ENCODE peak calls at places on chromosomes 7 and 10, in seven cellular contexts. Q is CD8-positive, alpha-beta T cell; Y is AG09309; D is H9; K is fibroblast of lung; Z is A549; M is thoracic aorta. B is an unnamed sample.

GRCh38 chr10:117342638-117343037 is 32.6 kb downstream of the PDZD8 start:
- DNase-seq in Y (peak), Q (no peak), K (peak), D (no peak), Z (no peak), M (no peak), B (peak)

GRCh38 chr10:120963053-120963533 is 111.9 kb downstream of the WDR11 start:
- DNase-seq in K (no peak), D (peak), Y (no peak), Z (no peak), Q (no peak), M (no peak), B (no peak)

GRCh38 chr7:1665721-1666250 is 4.3 kb upstream of the ELFN1 start:
- DNase-seq in Z (no peak), D (peak), Y (no peak), Q (no peak), M (no peak), K (peak), B (no peak)

GRCh38 chr10:101135151-101136006 is 4.3 kb downstream of the TLX1 start:
- DNase-seq in Q (no peak), M (no peak), K (no peak), Y (no peak), D (peak), Z (no peak), B (no peak)

GRCh38 chr10:78502208-78502943 is 468.7 kb downstream of the RPS24 start:
- DNase-seq in M (no peak), K (peak), Z (no peak), Q (no peak), Y (no peak), D (no peak), B (peak)

GRCh38 chr7:123305840-123306375 is 106.1 kb upstream of the SLC13A1 start:
- DNase-seq in M (no peak), Q (no peak), Y (no peak), K (no peak), Z (no peak), D (no peak), B (no peak)

GRCh38 chr10:19788075-19788686 is 28.1 kb upstream of the PLXDC2 start:
- DNase-seq in Q (no peak), D (no peak), Y (peak), Z (no peak), K (peak), M (no peak), B (peak)

GRCh38 chr7:101882595-101883564 is 65.5 kb downstream of the CUX1 start:
- DNase-seq in Z (peak), K (peak), Y (peak), Q (no peak), M (peak), D (no peak), B (peak)

GRCh38 chr10:62414359-62414758 is 40.2 kb downstream of the ZNF365 start:
- DNase-seq in K (no peak), Z (no peak), Q (no peak), Y (no peak), D (no peak), M (no peak), B (peak)

GRCh38 chr7:69105092-69105491 is 493.2 kb upstream of the AUTS2 start:
- DNase-seq in D (no peak), K (peak), Q (no peak), Z (no peak), Y (no peak), M (no peak), B (no peak)

GRCh38 chr7:155166108-155166507 is 96.0 kb downstream of the HTR5A start:
- DNase-seq in Y (no peak), Z (no peak), Q (no peak), D (no peak), M (no peak), K (no peak), B (no peak)

GRCh38 chr7:40965016-40965415 is 737.9 kb downstream of the INHBA start:
- DNase-seq in Z (no peak), D (no peak), K (no peak), Q (no peak), Y (no peak), M (no peak), B (no peak)

GRCh38 chr7:125425507-125425906 is 495.9 kb upstream of the POT1 start:
- DNase-seq in Y (no peak), D (no peak), M (no peak), K (no peak), Z (no peak), Q (no peak), B (no peak)

GRCh38 chr7:85796956-85797355 is 610.1 kb upstream of the SEMA3D start:
- DNase-seq in K (no peak), Z (no peak), Q (no peak), M (no peak), D (no peak), Y (no peak), B (no peak)

GRCh38 chr7:132858760-132859159 is 223.1 kb downstream of the CHCHD3 start:
- DNase-seq in M (no peak), D (no peak), Y (no peak), K (no peak), Z (no peak), Q (no peak), B (no peak)

GRCh38 chr7:25240896-25241295 is 12.6 kb upstream of the NPVF start:
- DNase-seq in K (no peak), D (no peak), Q (no peak), Y (no peak), Z (no peak), M (no peak), B (no peak)

GRCh38 chr10:114663631-114664030 is 5.6 kb upstream of the ABLIM1 start:
- DNase-seq in Q (no peak), Y (no peak), M (no peak), K (peak), D (peak), Z (no peak), B (no peak)

GRCh38 chr10:6537704-6538103 is 42.4 kb downstream of the PRKCQ start:
- DNase-seq in Z (no peak), K (no peak), Y (no peak), D (no peak), M (no peak), Q (no peak), B (no peak)

GRCh38 chr7:106416430-106416829 is 131.6 kb upstream of the NAMPT start:
- DNase-seq in Y (no peak), Q (no peak), Z (no peak), D (no peak), K (no peak), M (no peak), B (no peak)

GRCh38 chr7:22331704-22332103 is 25.2 kb downstream of the RAPGEF5 start:
- DNase-seq in Q (no peak), Z (no peak), M (no peak), K (no peak), Y (no peak), D (no peak), B (no peak)

GRCh38 chr10:132666733-132667612 is 119.0 kb downstream of the NKX6-2 start:
- DNase-seq in D (no peak), K (peak), M (no peak), Z (peak), Y (no peak), Q (no peak), B (no peak)

GRCh38 chr7:19112290-19113000 is 5.0 kb downstream of the TWIST1 start:
- DNase-seq in Z (no peak), Y (no peak), M (no peak), Q (no peak), K (peak), D (peak), B (peak)

GRCh38 chr7:41029072-41029492 is 673.8 kb downstream of the INHBA start:
- DNase-seq in M (no peak), Z (peak), Y (peak), D (no peak), Q (no peak), K (peak), B (peak)

GRCh38 chr7:30974605-30975256 is 11.0 kb downstream of the GHRHR start:
- DNase-seq in K (peak), D (peak), M (no peak), Y (no peak), Q (no peak), Z (peak), B (no peak)

GRCh38 chr10:98080474-98080873 is 50.1 kb upstream of the CRTAC1 start:
- DNase-seq in K (no peak), Y (no peak), D (no peak), Z (no peak), M (no peak), Q (no peak), B (no peak)

GRCh38 chr10:123134058-123134914 is 1.5 kb upstream of the HMX3 start:
- DNase-seq in Q (no peak), D (no peak), M (no peak), Z (no peak), Y (no peak), K (no peak), B (no peak)

GRCh38 chr10:105658696-105659095 is 1017.6 kb downstream of the SORCS3 start:
- DNase-seq in Q (no peak), Z (no peak), D (no peak), Y (no peak), M (no peak), K (peak), B (no peak)

GRCh38 chr7:137454169-137455166 is 110.9 kb upstream of the PTN start:
- DNase-seq in D (no peak), Y (peak), Q (no peak), K (peak), M (no peak), Z (peak), B (peak)

GRCh38 chr10:51910189-51910588 is 210.8 kb upstream of the CSTF2T start:
- DNase-seq in M (no peak), Z (no peak), Q (no peak), D (peak), Y (no peak), K (no peak), B (no peak)

GRCh38 chr7:158314394-158314793 is 273.2 kb downstream of the PTPRN2 start:
- DNase-seq in D (peak), Q (no peak), Y (no peak), M (no peak), Z (no peak), K (no peak), B (no peak)

GRCh38 chr10:112160834-112161233 is 22.7 kb downstream of the GPAM start:
- DNase-seq in K (no peak), Q (no peak), Y (no peak), Z (no peak), M (no peak), D (no peak), B (no peak)

GRCh38 chr7:17495655-17496396 is 197.4 kb downstream of the AHR start:
- DNase-seq in Q (no peak), Y (no peak), M (no peak), Z (no peak), D (no peak), K (peak), B (no peak)

GRCh38 chr7:37119296-37119695 is 329.4 kb downstream of the ELMO1 start:
- DNase-seq in M (no peak), Z (no peak), Y (no peak), K (no peak), Q (no peak), D (no peak), B (no peak)

GRCh38 chr7:130649004-130649790 is 19.4 kb downstream of the COPG2 start:
- DNase-seq in K (peak), Z (no peak), M (no peak), Y (peak), D (no peak), Q (no peak), B (peak)

GRCh38 chr10:132944510-132944909 is 2.1 kb upstream of the CFAP46 start:
- DNase-seq in Q (no peak), D (no peak), K (no peak), M (no peak), Z (no peak), Y (no peak), B (no peak)

GRCh38 chr10:71998840-71999194 is 34.6 kb downstream of the CHST3 start:
- DNase-seq in Z (peak), Y (no peak), M (no peak), K (peak), Q (no peak), D (peak), B (peak)

GRCh38 chr7:110084177-110084807 is 1006.6 kb upstream of the LRRN3 start:
- DNase-seq in K (no peak), Q (no peak), Y (no peak), M (no peak), D (no peak), Z (no peak), B (no peak)

GRCh38 chr10:62687230-62687748 is 117.2 kb upstream of the ADO start:
- DNase-seq in K (peak), Q (no peak), M (no peak), D (no peak), Z (no peak), Y (no peak), B (no peak)

GRCh38 chr10:35006836-35007235 is 83.3 kb downstream of the CUL2 start:
- DNase-seq in K (peak), Q (no peak), Z (no peak), Y (no peak), D (no peak), M (no peak), B (no peak)

GRCh38 chr7:143979359-143979758 is 20.8 kb upstream of the OR6B1 start:
- DNase-seq in Z (peak), D (no peak), Y (peak), M (no peak), Q (no peak), K (peak), B (peak)

DNA sequence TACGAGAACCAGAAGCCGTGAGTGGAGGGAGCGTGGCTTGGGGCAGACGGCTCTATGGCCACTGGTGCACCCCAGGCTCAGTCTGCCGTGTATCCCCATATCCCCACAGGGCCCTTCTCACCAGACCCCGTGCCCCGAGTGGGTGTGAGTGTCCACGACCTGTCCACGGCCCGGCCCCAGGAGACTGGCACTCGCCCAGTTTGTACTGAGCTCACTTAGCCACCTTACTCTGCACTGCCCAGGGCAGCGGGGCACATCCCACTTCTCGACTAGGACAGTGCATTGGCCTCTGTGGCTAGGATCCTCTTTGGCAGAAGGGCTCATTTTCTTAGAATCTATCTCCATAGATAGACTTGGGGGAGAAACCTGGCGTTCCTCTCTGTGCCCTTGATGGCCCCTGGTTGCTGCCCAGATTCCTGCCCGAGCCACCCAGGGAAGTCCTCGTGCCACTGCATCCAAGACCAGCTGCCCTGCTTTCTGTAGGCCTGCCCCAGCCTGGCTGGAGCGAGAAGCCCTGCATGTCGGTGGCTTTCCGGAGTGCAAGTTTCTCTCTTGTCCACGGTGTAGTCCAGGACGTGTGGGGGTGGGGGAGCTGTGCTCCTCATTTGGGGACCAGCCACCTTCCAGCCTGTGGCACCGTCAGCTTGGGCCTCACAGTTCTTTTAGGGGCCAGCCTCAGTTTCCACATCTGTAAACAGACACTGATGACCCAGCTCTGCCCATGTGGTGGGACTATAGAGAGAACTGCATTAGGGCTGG is 11.9 kb downstream of the TMEM120A start:
- DNase-seq in D (no peak), K (no peak), Y (no peak), M (no peak), Z (no peak), Q (no peak), B (no peak)
- TF ChIP-seq CTCF in D (no peak), K (no peak), Y (no peak), M (no peak), Z (no peak), Q (no peak), B (no peak)

GRCh38 chr7:99521399-99521798 is 16.9 kb downstream of the ZKSCAN5 start:
- DNase-seq in K (no peak), D (no peak), Y (no peak), Q (no peak), M (no peak), Z (no peak), B (no peak)

GRCh38 chr7:99531354-99531765 is 20.6 kb downstream of the FAM200A start:
- DNase-seq in K (peak), Q (no peak), M (no peak), Z (no peak), Y (no peak), D (no peak), B (peak)

DNA sequence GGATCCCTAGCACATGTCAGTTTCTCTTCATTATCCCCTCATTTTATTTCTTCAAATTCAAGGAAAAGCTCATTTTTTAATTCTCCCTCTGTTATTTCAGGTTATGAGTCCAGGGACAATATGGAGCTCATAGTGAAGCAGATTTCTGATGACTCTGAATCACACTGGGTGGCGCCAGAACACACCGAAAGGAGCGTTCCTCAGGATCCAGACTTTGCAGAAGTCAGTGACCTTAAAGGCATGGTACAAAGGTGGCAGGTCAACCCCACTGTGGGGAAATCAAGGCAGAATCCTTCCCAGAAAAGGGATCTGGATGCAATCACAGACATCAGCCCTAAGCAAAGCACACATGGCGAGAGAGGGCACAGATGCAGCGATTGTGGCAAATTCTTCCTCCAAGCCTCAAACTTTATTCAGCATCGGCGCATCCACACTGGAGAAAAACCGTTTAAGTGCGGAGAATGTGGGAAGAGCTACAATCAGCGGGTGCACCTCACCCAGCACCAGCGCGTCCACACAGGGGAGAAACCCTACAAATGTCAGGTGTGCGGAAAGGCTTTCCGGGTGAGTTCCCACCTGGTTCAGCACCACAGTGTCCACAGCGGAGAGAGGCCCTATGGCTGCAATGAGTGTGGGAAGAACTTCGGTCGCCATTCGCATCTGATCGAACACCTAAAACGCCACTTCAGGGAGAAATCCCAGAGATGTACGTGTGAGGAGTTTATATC is 21.4 kb downstream of the ZKSCAN5 start:
- DNase-seq in Q (no peak), Z (no peak), M (no peak), D (no peak), Y (no peak), K (no peak), B (no peak)
- TF ChIP-seq CTCF in Q (no peak), Z (no peak), M (no peak), D (peak), Y (peak), K (peak), B (peak)

GRCh38 chr7:149783386-149784250 is 10.2 kb upstream of the ZNF467 start:
- DNase-seq in Q (no peak), D (no peak), Y (no peak), K (no peak), Z (no peak), M (no peak), B (no peak)

GRCh38 chr7:149785983-149786382 is 12.6 kb upstream of the ZNF467 start:
- DNase-seq in Q (no peak), Y (no peak), M (no peak), Z (no peak), K (no peak), D (no peak), B (no peak)

GRCh38 chr7:149784251-149784608 is 10.8 kb upstream of the ZNF467 start:
- DNase-seq in K (no peak), D (no peak), Q (no peak), Z (no peak), M (no peak), Y (no peak), B (no peak)

GRCh38 chr7:149787428-149788299 is 14.3 kb upstream of the ZNF467 start:
- DNase-seq in Z (peak), Q (no peak), D (peak), M (no peak), K (no peak), Y (no peak), B (peak)

DNA sequence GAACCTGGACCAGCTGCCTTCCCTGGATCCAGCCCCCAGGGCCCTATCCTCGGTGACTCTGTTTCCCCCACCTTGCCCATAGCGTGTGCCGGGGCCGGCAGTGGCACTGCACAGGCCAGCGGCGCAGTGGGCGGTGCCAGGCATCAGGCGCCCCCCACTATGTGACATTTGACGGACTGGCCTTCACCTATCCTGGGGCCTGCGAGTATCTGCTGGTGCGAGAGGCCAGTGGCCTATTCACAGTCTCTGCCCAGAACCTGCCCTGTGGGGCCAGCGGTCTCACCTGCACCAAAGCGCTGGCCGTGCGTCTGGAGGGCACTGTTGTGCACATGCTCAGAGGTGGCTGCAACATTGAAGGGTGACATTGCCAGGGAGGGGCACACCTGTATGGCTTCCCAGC is 12.0 kb upstream of the ZNF467 start:
- DNase-seq in Q (no peak), D (no peak), Z (no peak), Y (no peak), M (no peak), K (no peak), B (no peak)
- TF ChIP-seq CTCF in Q (no peak), D (no peak), Z (no peak), Y (no peak), M (no peak), K (no peak), B (no peak)

GRCh38 chr10:3452234-3452633 is 279.7 kb upstream of the PITRM1 start:
- DNase-seq in M (no peak), D (no peak), Z (no peak), K (peak), Q (no peak), Y (peak), B (peak)
- TF ChIP-seq CTCF in M (peak), D (peak), Z (peak), K (peak), Q (no peak), Y (peak), B (peak)

GRCh38 chr7:142712617-142712957 is 36.7 kb upstream of the PRSS1 start:
- DNase-seq in Q (no peak), D (no peak), M (no peak), Z (no peak), Y (no peak), K (no peak), B (no peak)
- TF ChIP-seq CTCF in Q (no peak), D (peak), M (no peak), Z (peak), Y (no peak), K (no peak), B (peak)

B was measured in HFFc6.